ENCODE peak calls at places on chromosomes 1 and 21, in ten cellular contexts. E, Z, F, S, T, W, U, M, I and R are unnamed samples.

GRCh38 chr1:99820546-99820945 is 29.6 kb upstream of the AGL start:
- DNase-seq in E (no peak), Z (no peak), F (no peak), S (no peak), T (no peak), W (no peak), U (no peak), M (no peak), I (no peak), R (no peak)

GRCh38 chr1:51189421-51190073 is 46.5 kb upstream of the RNF11 start:
- DNase-seq in E (peak; percentile 79), Z (peak; percentile 66), F (peak; percentile 61), S (peak; percentile 85), T (peak; percentile 49), W (peak; percentile 58), U (no peak), M (no peak), I (peak; percentile 17), R (peak; percentile 51)

GRCh38 chr21:37085726-37086125 is 12.7 kb downstream of the TTC3 start:
- DNase-seq in E (no peak), Z (no peak), F (no peak), S (no peak), T (no peak), W (no peak), U (no peak), M (no peak), I (no peak), R (no peak)

GRCh38 chr1:64161347-64162080 is 41.9 kb upstream of the UBE2U start:
- DNase-seq in E (no peak), Z (no peak), F (no peak), S (no peak), T (peak; percentile 22), W (no peak), U (no peak), M (no peak), I (no peak), R (peak; percentile 57)

GRCh38 chr1:23019851-23020625 is 770 bp downstream of the KDM1A start:
- DNase-seq in E (peak; percentile 45), Z (peak; percentile 74), F (peak; percentile 78), S (peak; percentile 61), T (peak; percentile 26), W (peak; percentile 69), U (peak; percentile 25), M (peak; percentile 72), I (peak; percentile 24), R (no peak)

GRCh38 chr1:59442492-59442891 is 145.6 kb downstream of the FGGY start:
- DNase-seq in E (no peak), Z (no peak), F (no peak), S (no peak), T (no peak), W (no peak), U (no peak), M (no peak), I (no peak), R (no peak)

GRCh38 chr1:156694563-156694962 is 10.8 kb downstream of the CRABP2 start:
- DNase-seq in E (no peak), Z (peak; percentile 31), F (no peak), S (no peak), T (no peak), W (no peak), U (no peak), M (no peak), I (no peak), R (no peak)

GRCh38 chr1:77671836-77672235 is 10.6 kb downstream of the ZZZ3 start:
- DNase-seq in E (peak; percentile 48), Z (no peak), F (no peak), S (no peak), T (no peak), W (no peak), U (no peak), M (no peak), I (no peak), R (peak; percentile 66)

GRCh38 chr1:22408180-22408579 is 43.5 kb upstream of the ZBTB40 start:
- DNase-seq in E (no peak), Z (no peak), F (no peak), S (no peak), T (no peak), W (no peak), U (no peak), M (no peak), I (peak; percentile 32), R (no peak)

GRCh38 chr21:22374218-22374969 is 1376.2 kb downstream of the NCAM2 start:
- DNase-seq in E (no peak), Z (peak; percentile 68), F (peak; percentile 90), S (no peak), T (no peak), W (peak; percentile 86), U (no peak), M (no peak), I (no peak), R (no peak)

GRCh38 chr1:113046569-113046968 is 26.4 kb upstream of the LRIG2 start:
- DNase-seq in E (no peak), Z (no peak), F (no peak), S (no peak), T (no peak), W (no peak), U (no peak), M (no peak), I (no peak), R (no peak)

GRCh38 chr21:28393279-28393678 is 599.4 kb downstream of the LTN1 start:
- DNase-seq in E (peak; percentile 29), Z (no peak), F (no peak), S (no peak), T (peak; percentile 92), W (no peak), U (no peak), M (no peak), I (no peak), R (no peak)

GRCh38 chr21:31788581-31788980 is 56.7 kb upstream of the SCAF4 start:
- DNase-seq in E (no peak), Z (no peak), F (no peak), S (no peak), T (no peak), W (no peak), U (no peak), M (no peak), I (no peak), R (no peak)

GRCh38 chr21:21897275-21897883 is 899.2 kb downstream of the NCAM2 start:
- DNase-seq in E (peak; percentile 73), Z (no peak), F (no peak), S (no peak), T (peak; percentile 40), W (no peak), U (no peak), M (no peak), I (no peak), R (no peak)

GRCh38 chr21:42668620-42669019 is 15.2 kb downstream of the PDE9A start:
- DNase-seq in E (no peak), Z (no peak), F (no peak), S (no peak), T (no peak), W (no peak), U (no peak), M (no peak), I (no peak), R (no peak)
- H3K27me3 ChIP-seq in E (peaks cover 29% of the 10 kb centered on the region), Z (no peaks in the 10 kb centered on the region), F (no peaks in the 10 kb centered on the region), S (no peaks in the 10 kb centered on the region), T (no peaks in the 10 kb centered on the region), W (no peaks in the 10 kb centered on the region), U (no peaks in the 10 kb centered on the region), M (no peaks in the 10 kb centered on the region), I (no peaks in the 10 kb centered on the region), R (no peaks in the 10 kb centered on the region)

GRCh38 chr1:186782791-186783190 is 46.0 kb upstream of the PLA2G4A start:
- DNase-seq in E (no peak), Z (no peak), F (no peak), S (no peak), T (no peak), W (no peak), U (no peak), M (no peak), I (no peak), R (no peak)
- H3K4me1 ChIP-seq in E (no peaks in the 10 kb centered on the region), Z (no peaks in the 10 kb centered on the region), F (no peaks in the 10 kb centered on the region), S (no peaks in the 10 kb centered on the region), T (no peaks in the 10 kb centered on the region), W (no peaks in the 10 kb centered on the region), U (no peaks in the 10 kb centered on the region), M (no peaks in the 10 kb centered on the region), I (no peaks in the 10 kb centered on the region), R (no peaks in the 10 kb centered on the region)

DNA sequence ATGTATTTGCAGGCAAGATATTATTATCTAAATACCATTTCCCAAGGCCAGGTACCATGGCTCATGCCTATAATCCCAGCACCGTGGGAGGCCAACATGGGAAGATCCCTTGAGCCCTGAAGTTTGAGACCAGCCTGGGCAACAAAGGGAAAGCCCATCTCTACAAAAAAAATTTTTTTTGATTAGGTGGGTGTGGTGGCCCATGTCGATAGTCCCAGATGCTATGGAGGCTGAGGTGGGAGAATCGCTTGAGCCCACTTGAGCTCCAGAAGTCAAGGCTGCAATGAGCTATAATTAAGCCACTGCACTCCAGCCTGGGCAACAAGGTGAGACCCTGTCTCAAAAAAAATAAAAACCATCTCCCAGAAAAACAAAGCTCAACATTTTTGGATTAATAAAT is 2.2 kb downstream of the STMN1 start:
- DNase-seq in E (no peak), Z (no peak), F (no peak), S (no peak), T (no peak), W (no peak), U (no peak), M (no peak), I (no peak), R (no peak)
- H3K36me3 ChIP-seq in E (peaks cover 43% of the 10 kb centered on the region), Z (peaks cover 23% of the 10 kb centered on the region), F (peaks cover 53% of the 10 kb centered on the region), S (peaks cover 65% of the 10 kb centered on the region), T (no peaks in the 10 kb centered on the region), W (peaks cover 18% of the 10 kb centered on the region), U (peaks cover 43% of the 10 kb centered on the region), M (peaks cover 6% of the 10 kb centered on the region), I (peaks cover 37% of the 10 kb centered on the region), R (peaks cover 68% of the 10 kb centered on the region)

GRCh38 chr1:24929876-24930702 is at the start of gene RUNX3:
- DNase-seq in E (peak; percentile 51), Z (peak; percentile 84), F (peak; percentile 85), S (no peak), T (no peak), W (peak; percentile 54), U (peak; percentile 70), M (peak; percentile 90), I (no peak), R (peak; percentile 87)
- H3K27me3 ChIP-seq in E (peaks cover 67% of the 10 kb centered on the region), Z (peaks cover 99% of the 10 kb centered on the region), F (peaks cover 95% of the 10 kb centered on the region), S (peaks cover 19% of the 10 kb centered on the region), T (peaks cover 56% of the 10 kb centered on the region), W (peaks cover 51% of the 10 kb centered on the region), U (peaks cover 95% of the 10 kb centered on the region), M (peaks cover 78% of the 10 kb centered on the region), I (peaks cover 92% of the 10 kb centered on the region), R (no peaks in the 10 kb centered on the region)

DNA sequence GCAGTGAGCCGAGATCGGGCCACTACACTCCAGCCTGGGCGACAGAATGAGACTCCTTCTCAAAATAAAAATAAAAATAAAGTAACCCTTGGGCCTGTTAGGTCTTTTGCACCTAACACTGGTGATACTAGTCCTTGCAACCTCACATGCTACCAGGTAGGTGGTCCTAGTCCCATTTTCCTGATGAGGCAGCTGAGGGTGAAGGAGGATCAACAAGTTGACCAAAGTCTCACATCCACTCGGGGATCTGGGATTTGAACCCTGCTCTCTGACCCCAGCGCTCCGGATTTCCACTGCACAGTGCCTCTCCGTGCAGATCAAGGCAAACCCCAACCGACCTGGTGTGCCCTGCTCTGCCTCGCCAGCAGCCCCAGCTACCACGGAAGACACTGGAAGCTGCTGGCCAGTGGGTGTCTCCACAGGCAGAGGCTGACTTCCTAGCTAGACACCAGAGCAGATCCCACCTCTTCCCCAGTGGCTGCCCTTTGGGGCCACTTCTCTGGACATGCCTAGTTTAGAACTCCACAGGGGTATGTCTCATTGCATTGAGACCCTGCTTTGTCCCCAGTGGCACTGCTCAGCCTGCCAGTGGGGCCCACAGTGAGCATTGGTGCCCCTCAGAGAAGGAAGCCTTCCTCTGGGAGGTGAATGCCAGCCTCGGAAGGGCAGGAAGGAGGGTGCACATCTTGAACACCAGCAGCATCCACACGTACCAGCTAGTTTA is 27.6 kb downstream of the LDLRAP1 start:
- DNase-seq in E (no peak), Z (no peak), F (no peak), S (no peak), T (no peak), W (no peak), U (no peak), M (no peak), I (no peak), R (no peak)
- H3K4me1 ChIP-seq in E (peaks cover 42% of the 10 kb centered on the region), Z (peaks cover 30% of the 10 kb centered on the region), F (no peaks in the 10 kb centered on the region), S (peaks cover 60% of the 10 kb centered on the region), T (peaks cover 20% of the 10 kb centered on the region), W (peaks cover 2% of the 10 kb centered on the region), U (peaks cover 60% of the 10 kb centered on the region), M (peaks cover 26% of the 10 kb centered on the region), I (no peaks in the 10 kb centered on the region), R (peaks cover 19% of the 10 kb centered on the region)